ENCODE peak calls at places on chromosomes 3 and 15, in seven cellular contexts. S is IMR-90, Z is brain microvascular endothelial cell, B is adrenal gland, G is upper lobe of right lung, C is kidney epithelial cell, E is neural progenitor cell. Q is an unnamed sample. For H3K27me3, the result is how much of the 10 kb centered on the place peaks cover.

GRCh38 chr3:71360694-71361093 is 222.8 kb downstream of the FOXP1 start:
- DNase-seq in S (no peak), Z (no peak), B (no peak), G (no peak), C (no peak), E (no peak), Q (no peak)

GRCh38 chr15:64856429-64857145 is 14.9 kb downstream of the PLEKHO2 start:
- DNase-seq in S (peak), Z (no peak), B (peak), G (no peak), C (no peak), E (peak), Q (no peak)

GRCh38 chr3:175163686-175164085 is 304.6 kb downstream of the NAALADL2 start:
- DNase-seq in S (no peak), Z (no peak), B (no peak), G (no peak), C (no peak), E (no peak), Q (no peak)

GRCh38 chr3:30464381-30464780 is 142.0 kb upstream of the TGFBR2 start:
- DNase-seq in S (no peak), Z (no peak), B (no peak), G (no peak), C (no peak), E (no peak), Q (no peak)

GRCh38 chr3:180295811-180296210 is 259.1 kb upstream of the PEX5L start:
- DNase-seq in S (peak), Z (no peak), B (no peak), G (no peak), C (no peak), E (no peak), Q (peak)

GRCh38 chr15:32956006-32956405 is 238.2 kb downstream of the GREM1 start:
- DNase-seq in S (peak), Z (peak), B (no peak), G (no peak), C (no peak), E (peak), Q (peak)

GRCh38 chr3:65793495-65794200 is 245.1 kb downstream of the MAGI1 start:
- DNase-seq in S (peak), Z (no peak), B (no peak), G (no peak), C (no peak), E (no peak), Q (peak)

GRCh38 chr3:31705726-31706125 is 173.0 kb downstream of the STT3B start:
- DNase-seq in S (peak), Z (no peak), B (no peak), G (no peak), C (no peak), E (no peak), Q (no peak)

GRCh38 chr3:90184861-90185260 is 1077.4 kb downstream of the EPHA3 start:
- DNase-seq in S (peak), Z (peak), B (no peak), G (no peak), C (peak), E (no peak), Q (no peak)

GRCh38 chr15:70439304-70439877 is 324.0 kb downstream of the UACA start:
- DNase-seq in S (no peak), Z (no peak), B (no peak), G (no peak), C (no peak), E (no peak), Q (no peak)
- H3K27me3 ChIP-seq in S (half or more), Z (half or more), B (under half), G (under half), C (under half), E (under half), Q (half or more)

DNA sequence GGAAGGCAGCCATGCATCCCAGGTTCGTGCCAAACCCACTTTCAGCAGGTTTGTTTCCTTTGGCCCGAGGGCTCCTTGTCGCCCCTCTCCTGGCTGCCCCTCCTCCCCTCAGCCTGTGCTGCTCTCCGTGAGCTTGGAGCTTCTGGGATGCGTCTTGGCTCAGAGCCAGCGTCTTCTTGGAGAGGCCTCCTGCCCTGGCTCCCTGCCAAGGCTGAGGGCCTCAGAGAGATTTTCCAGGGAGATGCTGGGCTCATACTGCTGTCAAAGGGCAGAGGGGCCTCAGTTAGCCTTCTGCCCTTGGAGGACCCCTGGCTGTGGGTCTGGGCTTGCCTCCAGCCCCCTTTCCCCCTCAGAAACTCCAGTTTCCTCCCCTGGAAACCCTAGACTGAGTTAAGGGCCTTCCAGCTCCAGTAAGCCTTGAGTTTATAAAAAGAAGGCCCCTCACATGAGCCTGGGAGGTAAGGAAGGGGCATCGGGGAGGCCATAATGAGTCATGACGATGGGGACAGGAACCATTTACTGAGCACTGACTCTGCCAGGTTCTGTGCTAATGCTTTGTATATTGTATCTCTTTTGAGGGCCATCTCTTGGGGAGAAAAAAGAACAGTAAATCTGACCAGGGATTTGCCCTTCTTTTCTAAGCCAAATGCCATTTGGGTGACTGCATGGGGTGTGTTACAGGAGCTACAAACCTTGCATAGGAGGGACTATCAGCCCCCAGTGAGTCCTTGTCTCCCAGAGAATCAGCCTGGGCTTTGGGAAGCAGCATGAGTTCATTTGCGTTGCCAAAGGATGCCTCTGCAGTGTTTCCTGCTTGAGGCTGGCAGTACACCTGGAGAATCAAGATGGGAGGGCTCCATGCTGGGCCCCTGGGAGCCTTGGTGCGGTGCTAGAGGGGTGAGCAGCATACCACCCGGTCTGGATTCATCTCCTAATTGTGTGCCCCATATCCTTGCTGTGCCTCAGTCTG is 49.3 kb upstream of the POLG start:
- DNase-seq in S (peak), Z (no peak), B (peak), G (no peak), C (no peak), E (no peak), Q (no peak)
- H3K27me3 ChIP-seq in S (half or more), Z (half or more), B (under half), G (under half), C (under half), E (half or more), Q (half or more)

DNA sequence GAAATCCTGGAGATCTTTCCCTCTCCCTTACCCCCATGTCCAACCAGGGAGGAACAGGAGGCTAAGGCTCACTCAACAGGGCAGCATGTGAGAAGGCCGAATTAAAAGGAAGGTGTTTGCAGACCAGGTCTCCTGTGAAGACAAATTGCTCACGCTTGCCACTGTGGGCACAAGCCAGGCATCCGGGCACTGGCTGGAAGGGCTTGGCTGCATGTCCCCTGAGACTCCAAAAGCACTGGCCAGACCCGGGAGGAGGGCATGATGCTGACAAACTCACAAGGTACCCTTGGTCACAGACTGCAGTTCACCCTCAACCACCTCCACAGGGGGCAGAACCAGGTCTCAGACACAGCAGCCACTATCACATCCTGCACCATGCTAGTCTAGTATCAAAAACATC is 113.7 kb upstream of the NSMCE3 start:
- DNase-seq in S (no peak), Z (no peak), B (no peak), G (no peak), C (no peak), E (no peak), Q (no peak)
- H3K27me3 ChIP-seq in S (under half), Z (under half), B (under half), G (under half), C (under half), E (under half), Q (under half)

GRCh38 chr15:83887404-83887803 is 233.5 kb downstream of the ADAMTSL3 start:
- DNase-seq in S (no peak), Z (no peak), B (no peak), G (no peak), C (no peak), E (no peak), Q (no peak)
- H3K27me3 ChIP-seq in S (under half), Z (under half), B (under half), G (under half), C (under half), E (under half), Q (under half)

GRCh38 chr3:128523591-128523990 is 30.6 kb upstream of the GATA2 start:
- DNase-seq in S (no peak), Z (no peak), B (no peak), G (no peak), C (no peak), E (no peak), Q (no peak)
- H3K27me3 ChIP-seq in S (under half), Z (under half), B (under half), G (under half), C (under half), E (half or more), Q (half or more)

DNA sequence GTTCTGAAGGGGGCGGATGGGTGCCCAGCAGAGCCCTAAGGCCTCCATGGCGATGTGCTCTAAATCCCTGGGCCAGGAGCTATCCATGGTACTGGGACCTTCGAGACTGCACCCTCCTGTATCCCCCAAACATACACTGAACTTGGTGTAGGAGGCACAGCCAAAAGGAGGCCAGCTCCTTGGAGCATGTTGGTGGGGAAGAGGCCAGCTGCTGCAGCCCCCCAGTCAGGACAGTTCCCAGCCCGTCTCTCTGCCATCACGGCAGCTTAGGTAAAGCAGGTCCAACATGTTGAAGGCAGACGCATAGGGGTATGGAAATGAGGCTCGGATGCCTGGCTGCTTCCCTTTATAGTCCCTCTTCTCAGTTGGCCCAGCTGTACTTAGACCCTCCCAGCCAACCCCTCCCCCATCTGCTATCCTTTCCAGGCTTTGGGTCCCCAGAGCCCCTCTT is 1.8 kb downstream of the CAMKV start:
- DNase-seq in S (peak), Z (peak), B (no peak), G (no peak), C (peak), E (peak), Q (no peak)
- H3K27me3 ChIP-seq in S (half or more), Z (under half), B (under half), G (under half), C (half or more), E (under half), Q (half or more)

Q was measured in foreskin keratinocyte.